ENCODE peak calls at places on chromosomes 12 and 14, in five cellular contexts. I, J, U, V and P are unnamed samples.
A peak's percentile ranks its signal among the peaks of the same experiment; 100 is the strongest.

GRCh38 chr14:58491593-58491992 is 64.1 kb downstream of the KIAA0586 start:
- DNase-seq in I (no peak), J (no peak), U (peak; percentile 64), V (no peak), P (no peak)

GRCh38 chr14:94030571-94030970 is 4.4 kb downstream of the OTUB2 start:
- DNase-seq in I (no peak), J (no peak), U (no peak), V (no peak), P (no peak)

GRCh38 chr12:104635944-104636343 is 179.2 kb downstream of the CHST11 start:
- DNase-seq in I (no peak), J (no peak), U (no peak), V (no peak), P (no peak)

GRCh38 chr14:98503086-98503815 is 768.7 kb downstream of the BCL11B start:
- DNase-seq in I (no peak), J (no peak), U (no peak), V (no peak), P (no peak)

GRCh38 chr14:32087173-32087861 is 10.2 kb downstream of the ARHGAP5 start:
- DNase-seq in I (no peak), J (no peak), U (peak; percentile 70), V (no peak), P (peak; percentile 28)

GRCh38 chr14:89702151-89702936 is 252.2 kb downstream of the EFCAB11 start:
- DNase-seq in I (no peak), J (no peak), U (peak; percentile 64), V (peak; percentile 57), P (no peak)

GRCh38 chr14:58677996-58678395 is 40.2 kb downstream of the DACT1 start:
- DNase-seq in I (no peak), J (no peak), U (no peak), V (no peak), P (no peak)

GRCh38 chr14:33567003-33567735 is 383.7 kb downstream of the EGLN3 start:
- DNase-seq in I (no peak), J (no peak), U (peak; percentile 76), V (no peak), P (no peak)

GRCh38 chr14:65432361-65432948 is 19.9 kb downstream of the FUT8 start:
- DNase-seq in I (no peak), J (no peak), U (peak; percentile 58), V (no peak), P (no peak)

GRCh38 chr12:15721716-15722115 is 67.5 kb downstream of the EPS8 start:
- DNase-seq in I (no peak), J (no peak), U (peak; percentile 66), V (no peak), P (no peak)

GRCh38 chr14:62143235-62143634 is 381.0 kb downstream of the SNAPC1 start:
- DNase-seq in I (no peak), J (no peak), U (peak; percentile 39), V (no peak), P (no peak)

GRCh38 chr14:24082411-24083080 is 11.2 kb downstream of the CPNE6 start:
- DNase-seq in I (no peak), J (no peak), U (no peak), V (no peak), P (no peak)

GRCh38 chr12:77062846-77063461 is 2.4 kb downstream of the E2F7 start:
- DNase-seq in I (no peak), J (peak; percentile 70), U (peak; percentile 90), V (peak; percentile 18), P (peak; percentile 60)

GRCh38 chr12:89864419-89864818 is 155.8 kb upstream of the ATP2B1 start:
- DNase-seq in I (no peak), J (no peak), U (no peak), V (no peak), P (no peak)

GRCh38 chr12:4274396-4274959 is 916 bp downstream of the CCND2 start:
- DNase-seq in I (peak; percentile 47), J (no peak), U (peak; percentile 15), V (no peak), P (no peak)

GRCh38 chr12:81811778-81812125 is 52.6 kb upstream of the PPFIA2 start:
- DNase-seq in I (no peak), J (no peak), U (no peak), V (no peak), P (no peak)

GRCh38 chr14:68774771-68775613 is 17.9 kb downstream of the ZFP36L1 start:
- DNase-seq in I (no peak), J (no peak), U (no peak), V (no peak), P (peak; percentile 88)